ENCODE peak calls at places on chromosomes 7 and 10, in eight cellular contexts. N is ovary, B is GM12891, K is heart left ventricle, C is adrenal gland, V is IMR-90, Q is prostate gland, P is endothelial cell of umbilical vein. W is an unnamed sample.

GRCh38 chr10:131996508-131997365 is 15.0 kb upstream of the BNIP3 start:
- DNase-seq in P (no peak), B (no peak), K (peak; percentile 85), V (no peak), Q (no peak), N (peak; percentile 54), C (no peak), W (no peak)

GRCh38 chr7:131039355-131039762 is 288.3 kb upstream of the MKLN1 start:
- DNase-seq in K (no peak), B (no peak), Q (no peak), V (no peak), C (no peak), N (no peak), P (no peak), W (no peak)

GRCh38 chr10:11116817-11117216 is 99.1 kb downstream of the CELF2 start:
- DNase-seq in C (no peak), V (no peak), P (no peak), B (no peak), Q (no peak), N (no peak), K (no peak), W (no peak)

GRCh38 chr7:3459111-3459510 is 158.1 kb downstream of the SDK1 start:
- DNase-seq in C (no peak), B (no peak), K (no peak), P (no peak), N (no peak), Q (no peak), V (no peak), W (no peak)

GRCh38 chr7:27137603-27138410 is 5.7 kb downstream of the HOXA5 start:
- DNase-seq in V (peak; percentile 73), B (no peak), C (no peak), Q (no peak), N (no peak), P (peak; percentile 78), K (no peak), W (no peak)

GRCh38 chr7:130758429-130759056 is 24.5 kb upstream of the KLF14 start:
- DNase-seq in K (no peak), Q (no peak), N (no peak), P (peak; percentile 58), B (no peak), V (peak; percentile 69), C (no peak), W (peak; percentile 56)

GRCh38 chr10:132939957-132940790 is 2.2 kb downstream of the CFAP46 start:
- DNase-seq in K (no peak), P (peak; percentile 30), Q (no peak), B (peak; percentile 72), V (peak; percentile 47), C (peak; percentile 77), N (peak; percentile 7), W (peak; percentile 36)

GRCh38 chr10:310976-311639 is 175.9 kb downstream of the ZMYND11 start:
- DNase-seq in V (peak; percentile 56), C (peak; percentile 30), N (no peak), P (no peak), K (no peak), Q (no peak), B (no peak), W (no peak)

GRCh38 chr7:131338990-131339389 is 11.3 kb downstream of the MKLN1 start:
- DNase-seq in K (no peak), V (no peak), N (no peak), Q (no peak), B (no peak), P (no peak), C (no peak), W (no peak)

GRCh38 chr7:98285132-98286092 is 3.9 kb downstream of the BRI3 start:
- DNase-seq in P (no peak), C (no peak), K (no peak), Q (no peak), B (no peak), N (no peak), V (no peak), W (no peak)

GRCh38 chr7:98283887-98284222 is 2.4 kb downstream of the BRI3 start:
- DNase-seq in P (no peak), C (no peak), B (no peak), Q (no peak), K (no peak), N (no peak), V (no peak), W (no peak)

GRCh38 chr7:98286093-98286525 is 4.6 kb downstream of the BRI3 start:
- DNase-seq in B (no peak), Q (no peak), C (peak; percentile 92), N (peak; percentile 43), P (no peak), K (peak; percentile 80), V (peak; percentile 55), W (peak; percentile 22)

GRCh38 chr7:98283127-98283886 is 1.8 kb downstream of the BRI3 start:
- DNase-seq in N (no peak), P (peak; percentile 62), K (peak; percentile 50), Q (no peak), B (no peak), V (peak; percentile 56), C (peak; percentile 72), W (peak; percentile 35)

GRCh38 chr7:98284335-98285036 is 3.0 kb downstream of the BRI3 start:
- DNase-seq in Q (peak; percentile 77), V (peak; percentile 42), B (no peak), N (peak; percentile 48), C (peak; percentile 92), P (peak; percentile 85), K (peak; percentile 92), W (peak; percentile 18)
- TF ChIP-seq POLR2A in Q (peak; percentile 31), V (no peak), B (no peak), N (no peak), C (peak; percentile 85), P (peak; percentile 81), K (peak; percentile 55), W (no peak)

GRCh38 chr7:963236-964078 is 9.0 kb upstream of the ADAP1 start:
- DNase-seq in N (no peak), B (peak; percentile 53), C (no peak), V (no peak), P (no peak), Q (no peak), K (peak; percentile 24), W (no peak)

GRCh38 chr7:966291-967069 is 8.9 kb downstream of the COX19 start:
- DNase-seq in V (no peak), N (no peak), P (no peak), B (no peak), C (no peak), K (peak; percentile 16), Q (no peak), W (no peak)

GRCh38 chr7:962401-963081 is 8.1 kb upstream of the ADAP1 start:
- DNase-seq in B (no peak), Q (no peak), C (no peak), K (peak; percentile 16), N (no peak), P (no peak), V (no peak), W (no peak)

GRCh38 chr7:961546-962400 is 7.3 kb upstream of the ADAP1 start:
- DNase-seq in V (no peak), K (peak; percentile 20), Q (no peak), P (no peak), C (no peak), B (no peak), N (no peak), W (no peak)

DNA sequence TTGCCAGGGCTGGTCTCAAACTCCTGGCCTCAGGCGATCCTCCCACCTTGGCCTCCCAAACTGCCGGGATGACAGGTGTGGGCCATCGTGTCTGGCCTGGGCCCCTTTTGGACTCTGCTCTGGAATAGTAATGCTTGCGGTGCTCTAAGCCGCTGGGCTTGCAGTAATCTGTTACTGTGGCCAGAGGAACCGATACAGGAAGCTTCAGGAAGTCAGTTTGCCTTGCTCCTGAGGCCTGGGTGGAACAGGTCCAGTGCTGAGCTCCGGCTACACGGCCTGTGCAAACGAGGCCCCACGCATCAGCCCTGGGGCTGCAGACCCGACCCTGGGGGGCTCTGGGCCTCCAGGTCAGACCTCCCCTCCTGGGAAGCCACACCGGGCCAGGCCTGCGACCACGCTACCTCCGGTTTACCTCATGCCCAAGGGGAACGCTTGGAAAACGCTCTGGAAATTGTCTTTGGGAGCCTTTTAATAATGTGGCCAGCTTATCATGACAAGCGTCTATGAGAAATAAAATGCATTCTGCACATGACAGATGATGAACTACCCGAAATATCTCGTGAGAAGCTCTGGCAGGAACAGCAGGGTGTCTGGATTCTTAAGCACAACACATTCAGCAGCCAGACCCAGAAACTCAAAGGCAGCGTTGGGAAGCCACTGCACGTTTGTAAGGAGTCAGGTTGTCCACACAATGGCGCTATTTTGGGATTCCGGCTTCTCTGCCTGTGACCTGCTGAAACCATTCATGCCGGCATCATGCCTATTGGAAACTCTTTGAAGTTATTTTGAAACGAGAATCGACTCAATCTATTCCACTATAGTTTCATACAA is 10.1 kb upstream of the ADAP1 start:
- DNase-seq in V (peak; percentile 25), C (peak; percentile 90), K (peak; percentile 78), Q (no peak), B (no peak), P (no peak), N (peak; percentile 53), W (no peak)
- TF ChIP-seq POLR2A in V (peak; percentile 23), C (peak; percentile 73), K (no peak), Q (no peak), B (no peak), P (no peak), N (no peak), W (no peak)

DNA sequence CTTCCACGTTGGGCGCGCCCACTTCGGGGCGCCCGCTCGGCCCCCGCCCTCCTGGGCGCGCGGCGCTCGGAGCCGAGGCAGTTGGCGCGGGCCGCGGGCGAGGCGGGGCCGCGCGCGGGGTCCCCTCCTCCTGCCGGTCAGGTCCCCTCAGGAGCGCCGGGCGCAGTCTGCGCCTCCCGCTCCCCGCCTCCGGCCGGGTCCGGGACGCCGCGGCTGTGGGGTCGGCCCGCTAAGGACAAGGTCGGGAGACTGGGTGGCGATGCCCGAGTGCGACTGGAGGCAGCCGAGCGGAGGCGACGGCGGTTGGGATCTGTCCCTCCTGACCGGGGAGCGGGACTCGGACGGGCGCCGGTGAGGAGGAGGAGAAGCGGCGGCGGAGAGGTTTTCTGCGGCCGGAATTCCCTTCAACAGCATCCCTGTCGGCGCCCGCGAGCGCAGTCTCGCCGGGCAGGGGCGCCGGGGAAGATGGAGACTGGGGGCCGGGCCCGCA is at the start of gene ATRNL1:
- DNase-seq in V (no peak), Q (no peak), P (no peak), N (peak; percentile 78), K (peak; percentile 36), C (peak; percentile 67), B (peak; percentile 45), W (peak; percentile 30)
- TF ChIP-seq POLR2A in V (no peak), Q (no peak), P (no peak), N (peak; percentile 51), K (no peak), C (peak; percentile 81), B (no peak), W (no peak)

DNA sequence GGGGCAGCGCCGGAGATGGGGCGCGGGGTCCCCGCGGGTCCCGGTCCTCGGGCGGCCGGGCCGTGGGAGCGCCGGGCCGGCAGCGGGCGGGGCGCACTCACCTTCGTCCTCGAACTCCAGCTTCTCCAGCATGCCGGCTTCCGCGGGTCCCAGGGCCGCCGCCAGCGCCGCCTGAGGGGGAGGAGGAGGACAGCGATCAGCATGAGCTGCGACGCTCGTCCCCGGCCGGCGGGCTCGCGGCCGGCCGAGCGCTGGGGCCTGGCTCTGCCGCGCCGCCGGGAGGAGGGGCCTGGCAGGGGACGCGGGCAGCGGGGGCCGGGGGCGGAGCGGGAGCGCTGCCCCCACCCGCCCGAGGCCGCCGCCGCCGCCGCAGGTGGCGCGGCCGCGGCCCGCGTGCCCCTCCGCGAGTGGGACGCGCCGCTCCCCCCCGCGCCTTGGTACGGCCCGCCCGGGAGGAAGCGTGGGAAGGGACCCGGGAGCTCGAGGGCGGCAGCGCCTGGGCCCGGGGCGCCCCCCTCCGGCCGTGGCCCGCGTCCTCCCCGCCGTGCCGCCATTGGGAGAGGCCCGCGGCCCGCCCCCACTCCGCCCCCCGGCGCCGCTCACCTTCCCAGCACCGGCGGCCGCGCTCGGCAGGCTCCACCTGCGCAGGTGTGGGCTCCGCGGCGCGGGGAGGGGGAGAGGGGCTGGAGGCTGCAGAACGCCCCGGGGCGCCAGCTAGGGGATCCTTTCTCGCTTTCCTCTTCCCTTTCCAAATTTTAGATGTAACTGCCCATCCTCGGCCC is 112.5 kb upstream of the RHEB start:
- DNase-seq in N (peak; percentile 88), P (peak; percentile 68), C (peak; percentile 81), V (peak; percentile 64), B (peak; percentile 75), Q (peak; percentile 86), K (peak; percentile 88), W (peak; percentile 70)
- TF ChIP-seq POLR2A in N (peak; percentile 1), P (peak; percentile 74), C (peak; percentile 62), V (peak; percentile 34), B (no peak), Q (peak; percentile 61), K (peak; percentile 43), W (no peak)